ENCODE peak calls at places on chromosomes 3 and 15, in five cellular contexts. E is stomach, S is transverse colon, K is sigmoid colon, C is SK-N-SH. F is an unnamed sample. For H3K4me1, the result is how much of the 10 kb centered on the place peaks cover.

GRCh38 chr3:25582242-25582641 is 82.5 kb downstream of the TOP2B start:
- DNase-seq in E (no peak), K (no peak), S (no peak), C (no peak), F (no peak)

GRCh38 chr3:175386630-175387029 is 527.5 kb downstream of the NAALADL2 start:
- DNase-seq in S (no peak), K (no peak), E (no peak), C (no peak), F (no peak)

GRCh38 chr3:144516029-144516428 is 544.4 kb downstream of the DIPK2A start:
- DNase-seq in K (no peak), S (no peak), E (no peak), C (no peak), F (no peak)

GRCh38 chr3:164467027-164467426 is 611.3 kb downstream of the SI start:
- DNase-seq in S (no peak), C (no peak), E (no peak), K (no peak), F (no peak)

GRCh38 chr15:82108489-82109078 is 62.8 kb upstream of the MEX3B start:
- DNase-seq in S (peak), K (peak), C (peak), E (peak), F (peak)

GRCh38 chr3:16824085-16824696 is 60.6 kb upstream of the PLCL2 start:
- DNase-seq in S (no peak), C (no peak), E (no peak), K (no peak), F (no peak)

GRCh38 chr3:56980798-56981390 is 79.6 kb upstream of the SPATA12 start:
- DNase-seq in S (no peak), K (no peak), C (no peak), E (peak), F (peak)

GRCh38 chr15:80588801-80589200 is 106.3 kb upstream of the ABHD17C start:
- DNase-seq in S (no peak), E (peak), C (no peak), K (no peak), F (no peak)

GRCh38 chr15:79846539-79846938 is 50.3 kb downstream of the MTHFS start:
- DNase-seq in K (no peak), S (no peak), C (no peak), E (no peak), F (no peak)

GRCh38 chr3:185763347-185764010 is 61.4 kb downstream of the IGF2BP2 start:
- DNase-seq in E (no peak), S (no peak), K (no peak), C (no peak), F (no peak)

GRCh38 chr3:59839283-59839682 is 789.5 kb upstream of the CFAP20DC start:
- DNase-seq in K (no peak), E (no peak), S (no peak), C (no peak), F (no peak)

GRCh38 chr3:39849992-39850706 is 40.7 kb downstream of the MYRIP start:
- DNase-seq in K (no peak), C (no peak), E (no peak), S (no peak), F (no peak)

GRCh38 chr15:60012695-60013094 is 8.6 kb downstream of the FOXB1 start:
- DNase-seq in E (no peak), S (no peak), C (no peak), K (no peak), F (no peak)

DNA sequence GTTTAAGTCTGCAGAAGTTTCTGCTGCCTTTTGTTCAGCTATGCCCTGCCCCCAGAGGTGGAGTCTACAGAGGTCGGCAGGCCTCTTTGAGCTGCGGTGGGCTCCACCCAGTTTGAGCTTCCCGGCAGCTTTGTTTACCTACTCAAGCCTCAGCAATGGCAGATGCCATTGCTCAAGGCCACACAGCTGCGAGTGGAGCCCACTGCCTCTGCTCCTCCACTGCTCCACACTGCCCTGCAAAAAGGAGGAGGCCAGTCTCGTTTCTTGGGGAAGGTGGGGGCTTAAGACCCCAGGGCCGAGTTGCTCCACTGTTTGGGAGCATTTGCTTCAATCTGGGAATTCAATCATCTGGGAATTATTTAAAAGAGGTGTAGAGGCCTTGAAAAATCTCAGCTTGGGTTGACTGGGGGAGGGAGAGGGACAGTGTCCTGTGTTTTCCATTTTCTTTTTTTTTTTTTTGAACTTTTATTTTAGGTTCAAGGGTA is 144.6 kb upstream of the MEF2A start:
- DNase-seq in C (no peak), E (peak), K (peak), S (no peak), F (peak)
- TF ChIP-seq EP300 in C (no peak), E (no peak), K (no peak), S (no peak), F (peak)

GRCh38 chr15:90214553-90215205 is 13.5 kb downstream of the SEMA4B start:
- DNase-seq in K (no peak), S (no peak), C (no peak), E (no peak), F (no peak)
- H3K4me1 ChIP-seq in K (under half), S (under half), C (under half), E (under half), F (under half)

DNA sequence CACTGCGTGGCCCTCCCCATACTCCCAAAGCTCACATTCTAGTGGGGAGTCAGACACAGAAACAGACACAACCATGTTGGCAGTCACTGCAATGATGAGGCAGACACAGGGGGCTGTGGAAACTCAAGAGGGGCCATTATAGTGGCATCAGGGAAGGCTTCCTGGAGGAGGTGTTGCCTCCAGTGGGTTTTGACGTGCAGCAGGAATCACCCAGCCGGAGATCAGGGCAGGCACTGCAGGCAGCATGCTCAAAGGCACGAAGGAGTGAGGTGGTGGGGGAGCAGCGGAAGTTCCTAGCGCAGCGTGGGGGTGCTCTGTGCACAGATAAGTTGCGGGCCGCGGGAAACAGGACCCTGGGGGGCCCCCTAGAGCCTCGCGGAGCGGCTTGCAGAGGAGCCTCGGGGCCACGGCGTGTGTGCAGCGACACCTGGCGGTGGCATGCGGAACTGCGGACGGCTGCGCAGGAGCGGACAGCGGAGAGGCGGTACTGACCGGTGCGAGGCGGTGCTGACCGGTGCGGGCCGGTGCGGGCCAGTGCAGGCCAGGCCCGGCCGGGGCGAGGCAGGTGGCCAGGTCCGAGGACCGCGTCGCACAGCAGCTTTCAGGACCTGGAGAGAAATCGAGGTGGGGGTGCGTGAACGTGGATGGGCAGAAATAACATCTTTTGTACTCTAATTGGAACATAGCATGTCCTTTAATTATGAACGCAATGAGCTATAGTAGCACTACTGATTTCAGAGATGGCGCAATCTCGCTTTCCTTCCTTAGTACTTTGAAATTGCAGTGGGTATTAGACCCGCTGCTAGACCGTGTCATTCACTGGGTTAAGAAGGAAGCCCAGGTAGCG is 101.5 kb downstream of the FBLN2 start:
- DNase-seq in S (peak), C (peak), E (peak), K (peak), F (peak)
- TF ChIP-seq POLR2AphosphoS5 in S (peak), C (no peak), E (no peak), K (peak), F (no peak)

GRCh38 chr3:9397331-9397910 is at the start of gene SETD5:
- DNase-seq in C (peak), E (peak), S (peak), K (peak), F (peak)

GRCh38 chr3:9396632-9397330 is 634 bp upstream of the SETD5 start:
- DNase-seq in K (peak), S (peak), C (peak), E (peak), F (peak)

GRCh38 chr3:9397911-9398714 is 698 bp downstream of the SETD5 start:
- DNase-seq in C (peak), S (peak), E (peak), K (peak), F (peak)

GRCh38 chr3:9395570-9396300 is 1.7 kb upstream of the SETD5 start:
- DNase-seq in K (no peak), E (no peak), S (no peak), C (no peak), F (no peak)

DNA sequence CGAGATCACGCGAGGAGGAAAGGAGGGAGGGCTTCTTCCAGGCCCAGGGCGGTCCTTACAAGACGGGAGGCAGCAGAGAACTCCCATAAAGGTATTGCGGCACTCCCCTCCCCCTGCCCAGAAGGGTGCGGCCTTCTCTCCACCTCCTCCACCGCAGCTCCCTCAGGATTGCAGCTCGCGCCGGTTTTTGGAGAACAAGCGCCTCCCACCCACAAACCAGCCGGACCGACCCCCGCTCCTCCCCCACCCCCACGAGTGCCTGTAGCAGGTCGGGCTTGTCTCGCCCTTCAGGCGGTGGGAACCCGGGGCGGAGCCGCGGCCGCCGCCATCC is 1.1 kb upstream of the SETD5 start:
- DNase-seq in S (peak), C (no peak), K (peak), E (peak), F (no peak)
- TF ChIP-seq EP300 in S (no peak), C (no peak), K (no peak), E (no peak), F (no peak)

DNA sequence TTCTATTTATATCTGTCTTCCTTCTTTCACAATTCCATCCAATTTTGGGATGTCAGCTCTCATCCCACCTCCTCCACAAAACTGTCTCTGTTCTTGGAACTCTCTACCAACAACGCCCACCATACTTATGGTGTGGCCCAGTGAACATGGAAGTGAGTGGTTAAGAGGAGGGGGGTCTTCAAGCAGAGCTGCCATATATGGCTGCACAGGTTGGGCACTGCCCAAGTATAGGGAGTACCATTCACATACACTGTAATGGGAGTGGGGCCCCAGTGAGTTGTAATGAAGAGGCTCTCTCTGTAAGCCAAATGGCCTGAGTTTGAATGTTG is 7.9 kb upstream of the CAMK1 start:
- DNase-seq in S (no peak), E (no peak), C (no peak), K (no peak), F (no peak)
- H3K4me1 ChIP-seq in S (under half), E (under half), C (under half), K (under half), F (under half)